ENCODE peak calls at places on chromosome 20, in five cellular contexts. One of them, this sample, is unnamed.

GRCh38 chr20:49549806-49550551 is 18.0 kb downstream of the PTGIS start:
- DNase-seq in retinal pigment epithelial cell: no peak
- DNase-seq in brain microvascular endothelial cell: no peak
- DNase-seq in tibial artery: peak
- DNase-seq in AG10803: no peak
- DNase-seq in this sample: no peak

GRCh38 chr20:8656335-8656734 is 412.6 kb upstream of the PLCB4 start:
- DNase-seq in retinal pigment epithelial cell: no peak
- DNase-seq in brain microvascular endothelial cell: peak
- DNase-seq in tibial artery: no peak
- DNase-seq in AG10803: peak
- DNase-seq in this sample: no peak

GRCh38 chr20:3239026-3239866 is at the start of gene SLC4A11:
- DNase-seq in retinal pigment epithelial cell: no peak
- DNase-seq in brain microvascular endothelial cell: no peak
- DNase-seq in tibial artery: peak
- DNase-seq in AG10803: peak
- DNase-seq in this sample: no peak

GRCh38 chr20:24066075-24066700 is 77.6 kb upstream of the GGTLC1 start:
- DNase-seq in retinal pigment epithelial cell: no peak
- DNase-seq in brain microvascular endothelial cell: no peak
- DNase-seq in tibial artery: no peak
- DNase-seq in AG10803: no peak
- DNase-seq in this sample: no peak

GRCh38 chr20:35252037-35252461 is 25.6 kb downstream of the MMP24 start:
- DNase-seq in retinal pigment epithelial cell: no peak
- DNase-seq in brain microvascular endothelial cell: no peak
- DNase-seq in tibial artery: no peak
- DNase-seq in AG10803: no peak
- DNase-seq in this sample: no peak

GRCh38 chr20:25469558-25469957 is 62.1 kb downstream of the GINS1 start:
- DNase-seq in retinal pigment epithelial cell: no peak
- DNase-seq in brain microvascular endothelial cell: no peak
- DNase-seq in tibial artery: no peak
- DNase-seq in AG10803: no peak
- DNase-seq in this sample: no peak

GRCh38 chr20:18679020-18679419 is 91.2 kb downstream of the DTD1 start:
- DNase-seq in retinal pigment epithelial cell: peak
- DNase-seq in brain microvascular endothelial cell: peak
- DNase-seq in tibial artery: no peak
- DNase-seq in AG10803: peak
- DNase-seq in this sample: no peak

GRCh38 chr20:33791959-33792597 is 19.1 kb upstream of the CHMP4B start:
- DNase-seq in retinal pigment epithelial cell: no peak
- DNase-seq in brain microvascular endothelial cell: peak
- DNase-seq in tibial artery: no peak
- DNase-seq in AG10803: peak
- DNase-seq in this sample: no peak

GRCh38 chr20:44034965-44035635 is 120.4 kb downstream of the TOX2 start:
- DNase-seq in retinal pigment epithelial cell: no peak
- DNase-seq in brain microvascular endothelial cell: no peak
- DNase-seq in tibial artery: no peak
- DNase-seq in AG10803: no peak
- DNase-seq in this sample: no peak

GRCh38 chr20:20489054-20489453 is 121.2 kb downstream of the INSM1 start:
- DNase-seq in retinal pigment epithelial cell: no peak
- DNase-seq in brain microvascular endothelial cell: no peak
- DNase-seq in tibial artery: no peak
- DNase-seq in AG10803: no peak
- DNase-seq in this sample: no peak

GRCh38 chr20:34871966-34872603 is 571 bp downstream of the GGT7 start:
- DNase-seq in retinal pigment epithelial cell: no peak
- DNase-seq in brain microvascular endothelial cell: no peak
- DNase-seq in tibial artery: no peak
- DNase-seq in AG10803: peak
- DNase-seq in this sample: no peak

GRCh38 chr20:58577871-58578615 is 62.8 kb upstream of the APCDD1L start:
- DNase-seq in retinal pigment epithelial cell: no peak
- DNase-seq in brain microvascular endothelial cell: no peak
- DNase-seq in tibial artery: peak
- DNase-seq in AG10803: no peak
- DNase-seq in this sample: no peak

GRCh38 chr20:11716239-11716944 is 201.3 kb upstream of the BTBD3 start:
- DNase-seq in retinal pigment epithelial cell: peak
- DNase-seq in brain microvascular endothelial cell: peak
- DNase-seq in tibial artery: no peak
- DNase-seq in AG10803: peak
- DNase-seq in this sample: peak

GRCh38 chr20:62824476-62825287 is 7.8 kb downstream of the COL9A3 start:
- DNase-seq in retinal pigment epithelial cell: no peak
- DNase-seq in brain microvascular endothelial cell: no peak
- DNase-seq in tibial artery: no peak
- DNase-seq in AG10803: no peak
- DNase-seq in this sample: no peak

GRCh38 chr20:57768519-57768918 is 58.7 kb upstream of the PMEPA1 start:
- DNase-seq in retinal pigment epithelial cell: no peak
- DNase-seq in brain microvascular endothelial cell: no peak
- DNase-seq in tibial artery: no peak
- DNase-seq in AG10803: no peak
- DNase-seq in this sample: no peak

GRCh38 chr20:45415822-45416637 is at the start of gene PIGT:
- DNase-seq in retinal pigment epithelial cell: no peak
- DNase-seq in brain microvascular endothelial cell: peak
- DNase-seq in tibial artery: peak
- DNase-seq in AG10803: peak
- DNase-seq in this sample: no peak

GRCh38 chr20:63886054-63886419 is 8.9 kb upstream of the DNAJC5 start:
- DNase-seq in retinal pigment epithelial cell: no peak
- DNase-seq in brain microvascular endothelial cell: no peak
- DNase-seq in tibial artery: no peak
- DNase-seq in AG10803: no peak
- DNase-seq in this sample: no peak

GRCh38 chr20:63884506-63885263 is 10.2 kb upstream of the DNAJC5 start:
- DNase-seq in retinal pigment epithelial cell: no peak
- DNase-seq in brain microvascular endothelial cell: no peak
- DNase-seq in tibial artery: no peak
- DNase-seq in AG10803: no peak
- DNase-seq in this sample: no peak

GRCh38 chr20:63889241-63890200 is 5.4 kb upstream of the DNAJC5 start:
- DNase-seq in retinal pigment epithelial cell: no peak
- DNase-seq in brain microvascular endothelial cell: no peak
- DNase-seq in tibial artery: no peak
- DNase-seq in AG10803: no peak
- DNase-seq in this sample: no peak

GRCh38 chr20:63885264-63886053 is 9.5 kb upstream of the DNAJC5 start:
- DNase-seq in retinal pigment epithelial cell: no peak
- DNase-seq in brain microvascular endothelial cell: no peak
- DNase-seq in tibial artery: no peak
- DNase-seq in AG10803: no peak
- DNase-seq in this sample: no peak

DNA sequence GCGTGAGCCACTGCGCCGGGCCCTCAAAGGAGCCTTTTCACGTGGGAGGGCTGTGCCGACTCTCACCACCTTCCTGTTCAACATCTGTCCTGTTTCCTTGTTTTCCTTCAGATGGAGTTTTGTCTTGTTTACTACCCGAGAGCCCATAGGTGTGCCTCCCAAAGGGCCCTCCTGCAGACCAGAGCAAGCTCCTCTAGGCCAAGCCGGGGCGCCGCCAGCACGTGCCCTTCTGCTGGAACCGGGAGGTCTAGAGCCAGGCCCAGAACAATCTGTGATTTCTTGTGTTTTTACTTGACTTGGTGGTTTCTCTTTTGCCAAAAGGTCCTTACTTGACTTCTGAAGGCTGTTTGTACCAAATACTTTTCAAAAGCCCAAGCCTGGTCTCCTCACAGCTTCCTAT is 8.0 kb upstream of the DNAJC5 start:
- DNase-seq in retinal pigment epithelial cell: no peak
- DNase-seq in brain microvascular endothelial cell: no peak
- DNase-seq in tibial artery: no peak
- DNase-seq in AG10803: no peak
- DNase-seq in this sample: no peak
- TF ChIP-seq CTCF in retinal pigment epithelial cell: no peak
- TF ChIP-seq CTCF in brain microvascular endothelial cell: no peak
- TF ChIP-seq CTCF in tibial artery: no peak
- TF ChIP-seq CTCF in AG10803: no peak
- TF ChIP-seq CTCF in this sample: no peak

GRCh38 chr20:47360489-47361267 is 4.2 kb upstream of the ZMYND8 start:
- DNase-seq in retinal pigment epithelial cell: peak
- DNase-seq in brain microvascular endothelial cell: peak
- DNase-seq in tibial artery: peak
- DNase-seq in AG10803: peak
- DNase-seq in this sample: no peak
- H3K4me3 ChIP-seq in retinal pigment epithelial cell: no peak
- H3K4me3 ChIP-seq in brain microvascular endothelial cell: peak
- H3K4me3 ChIP-seq in tibial artery: peak
- H3K4me3 ChIP-seq in AG10803: peak
- H3K4me3 ChIP-seq in this sample: peak

DNA sequence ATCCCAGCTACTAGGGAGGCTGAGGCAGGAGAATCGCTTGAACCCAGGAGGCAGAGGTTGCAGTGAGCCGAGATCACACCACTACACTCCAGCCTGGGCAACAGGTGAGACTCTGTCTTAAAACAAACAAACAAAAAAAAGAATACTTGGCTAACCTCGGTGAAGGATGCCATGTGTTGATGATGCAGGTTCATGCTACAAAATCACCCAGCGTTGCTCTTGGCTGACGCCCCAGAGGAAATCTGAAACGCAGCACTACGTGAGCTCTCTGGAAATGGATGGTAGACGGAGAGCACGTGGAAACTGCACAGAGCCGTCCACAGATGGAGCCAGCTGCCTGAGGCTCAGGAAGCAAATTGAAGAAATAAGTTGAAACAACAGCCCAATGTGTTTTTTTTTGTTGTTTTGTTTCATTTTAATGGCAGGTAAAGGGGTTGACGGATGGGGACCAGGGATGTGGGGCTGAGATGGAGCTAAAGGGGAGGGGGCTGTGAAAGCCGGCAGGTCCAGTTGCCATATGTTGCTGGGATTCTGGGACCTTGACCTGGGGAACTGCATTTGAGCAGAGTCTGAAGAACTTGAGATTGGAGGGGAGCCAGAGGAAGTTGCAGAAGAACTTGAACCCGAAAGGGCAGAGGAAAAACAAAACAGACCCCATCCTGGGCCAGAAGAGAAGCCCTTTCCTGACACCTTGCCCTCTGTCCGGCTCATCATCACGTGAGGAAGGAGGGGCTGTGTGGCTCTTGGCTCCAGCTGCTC is 12.8 kb upstream of the MANBAL start:
- DNase-seq in retinal pigment epithelial cell: no peak
- DNase-seq in brain microvascular endothelial cell: peak
- DNase-seq in tibial artery: peak
- DNase-seq in AG10803: peak
- DNase-seq in this sample: no peak
- TF ChIP-seq CTCF in retinal pigment epithelial cell: peak
- TF ChIP-seq CTCF in brain microvascular endothelial cell: peak
- TF ChIP-seq CTCF in tibial artery: peak
- TF ChIP-seq CTCF in AG10803: peak
- TF ChIP-seq CTCF in this sample: peak

GRCh38 chr20:48142258-48142657 is 357.0 kb upstream of the SULF2 start:
- DNase-seq in retinal pigment epithelial cell: no peak
- DNase-seq in brain microvascular endothelial cell: no peak
- DNase-seq in tibial artery: no peak
- DNase-seq in AG10803: no peak
- DNase-seq in this sample: no peak
- H3K4me3 ChIP-seq in retinal pigment epithelial cell: no peak
- H3K4me3 ChIP-seq in brain microvascular endothelial cell: no peak
- H3K4me3 ChIP-seq in tibial artery: no peak
- H3K4me3 ChIP-seq in AG10803: no peak
- H3K4me3 ChIP-seq in this sample: no peak

GRCh38 chr20:22430746-22431168 is 153.6 kb downstream of the FOXA2 start:
- DNase-seq in retinal pigment epithelial cell: no peak
- DNase-seq in brain microvascular endothelial cell: no peak
- DNase-seq in tibial artery: no peak
- DNase-seq in AG10803: no peak
- DNase-seq in this sample: no peak
- TF ChIP-seq CTCF in retinal pigment epithelial cell: no peak
- TF ChIP-seq CTCF in brain microvascular endothelial cell: no peak
- TF ChIP-seq CTCF in tibial artery: no peak
- TF ChIP-seq CTCF in AG10803: no peak
- TF ChIP-seq CTCF in this sample: no peak